ENCODE peak calls at places on chromosomes 1 and 21, in six cellular contexts. V, R, D, S, G and N are unnamed samples.

GRCh38 chr1:5834477-5835178 is 157.6 kb downstream of the NPHP4 start:
- DNase-seq in S (no peak), R (no peak), V (no peak), D (no peak), G (no peak), N (no peak)

GRCh38 chr1:214337015-214337414 is 56.1 kb downstream of the SMYD2 start:
- DNase-seq in D (no peak), V (no peak), R (no peak), S (no peak), G (no peak), N (no peak)

GRCh38 chr1:85137660-85138059 is 63.2 kb downstream of the SYDE2 start:
- DNase-seq in R (peak), G (peak), S (no peak), V (peak), D (no peak), N (no peak)

GRCh38 chr1:155944396-155944728 is 2.9 kb downstream of the RXFP4 start:
- DNase-seq in S (no peak), G (no peak), D (no peak), R (no peak), V (no peak), N (no peak)

GRCh38 chr1:66380452-66381212 is 153.3 kb upstream of the SGIP1 start:
- DNase-seq in G (no peak), D (no peak), R (no peak), S (peak), V (no peak), N (peak)

GRCh38 chr21:37005548-37006242 is 807 bp upstream of the RIPPLY3 start:
- DNase-seq in G (no peak), R (no peak), S (no peak), D (no peak), V (no peak), N (no peak)

GRCh38 chr1:27602510-27603319 is 1.2 kb downstream of the AHDC1 start:
- DNase-seq in S (no peak), D (no peak), R (no peak), V (peak), G (peak), N (peak)

GRCh38 chr1:65757531-65757930 is 35.2 kb upstream of the PDE4B start:
- DNase-seq in G (no peak), D (no peak), R (no peak), S (no peak), V (no peak), N (no peak)

GRCh38 chr1:185317886-185318310 is 855 bp upstream of the IVNS1ABP start:
- DNase-seq in V (peak), S (peak), D (no peak), R (peak), G (peak), N (peak)

GRCh38 chr1:157403203-157403602 is 149.1 kb downstream of the FCRL5 start:
- DNase-seq in R (no peak), V (no peak), D (no peak), S (peak), G (peak), N (peak)

GRCh38 chr21:39004776-39005605 is 178.3 kb downstream of the PSMG1 start:
- DNase-seq in S (no peak), V (peak), D (no peak), G (no peak), R (peak), N (no peak)

GRCh38 chr1:41533016-41533730 is 48.7 kb upstream of the EDN2 start:
- DNase-seq in G (no peak), D (no peak), R (no peak), V (peak), S (no peak), N (no peak)

GRCh38 chr1:7093297-7093696 is 308.0 kb downstream of the CAMTA1 start:
- DNase-seq in R (no peak), S (no peak), D (no peak), G (no peak), V (no peak), N (no peak)

GRCh38 chr1:158274797-158275196 is 14.9 kb upstream of the CD1C start:
- DNase-seq in G (no peak), V (no peak), D (no peak), R (no peak), S (peak), N (no peak)

DNA sequence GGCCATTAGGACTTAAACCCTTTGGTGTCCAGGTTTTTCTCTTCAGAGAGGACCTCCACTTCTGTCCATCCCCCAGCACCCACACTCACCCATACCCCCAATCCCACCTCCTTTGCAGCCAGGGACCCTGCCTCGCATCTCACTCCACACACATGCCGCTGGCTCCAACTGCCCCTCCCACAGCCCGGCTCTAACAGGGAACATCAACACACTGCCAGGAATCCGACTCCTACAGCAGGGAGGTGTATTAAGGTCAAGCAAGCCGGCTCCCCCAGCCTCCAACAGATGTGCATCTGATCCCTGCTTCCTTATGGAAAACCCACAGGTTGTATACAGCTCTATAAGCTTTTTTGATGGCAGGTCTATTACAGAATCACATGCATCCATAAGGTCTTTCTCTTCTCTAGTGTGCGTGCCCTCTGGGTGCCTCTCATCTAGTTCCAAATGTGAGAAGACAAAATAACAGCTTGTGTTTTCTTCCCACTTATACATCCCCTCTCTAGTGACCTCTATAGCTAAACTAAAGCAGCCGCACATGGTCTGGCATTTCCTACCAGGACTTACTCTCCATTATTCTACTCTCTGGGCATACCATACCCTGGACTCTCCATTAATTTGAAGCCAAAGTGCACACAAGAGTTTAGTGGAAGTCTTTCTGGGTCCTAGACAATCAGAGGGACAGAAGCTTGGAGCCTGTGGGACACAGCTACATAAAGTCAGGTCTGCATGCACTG is 16.3 kb downstream of the PIK3C2B start:
- DNase-seq in R (no peak), D (no peak), S (no peak), V (no peak), G (no peak), N (no peak)
- TF ChIP-seq CTCF in R (peak), D (no peak), S (no peak), V (no peak), G (no peak), N (no peak)

GRCh38 chr1:203673550-203674411 is 47.1 kb downstream of the ATP2B4 start:
- DNase-seq in D (peak), S (peak), V (peak), R (peak), G (peak), N (no peak)
- TF ChIP-seq CTCF in D (no peak), S (no peak), V (peak), R (peak), G (peak), N (peak)

GRCh38 chr1:240484804-240485441 is 127.0 kb downstream of the GREM2 start:
- DNase-seq in G (no peak), D (no peak), S (no peak), V (no peak), R (no peak), N (no peak)
- TF ChIP-seq CTCF in G (no peak), D (no peak), S (no peak), V (no peak), R (no peak), N (no peak)

GRCh38 chr1:53592521-53592982 is 133.4 kb downstream of the DMRTB1 start:
- DNase-seq in R (peak), G (peak), D (no peak), V (peak), S (no peak), N (no peak)
- TF ChIP-seq CTCF in R (peak), G (peak), D (no peak), V (no peak), S (peak), N (no peak)